ENCODE peak calls at places on chromosomes 11 and 22, in four cellular contexts. I is H1, N is HCT116, D is K562. R is an unnamed sample.

GRCh38 chr11:44575288-44575672 is 9.8 kb downstream of the CD82 start:
- DNase-seq in I (no peak), D (no peak), N (no peak), R (no peak)

GRCh38 chr22:19820880-19821522 is 33.7 kb downstream of the GNB1L start:
- DNase-seq in N (no peak), D (no peak), I (no peak), R (no peak)

GRCh38 chr22:47767403-47767802 is 1005.0 kb downstream of the TBC1D22A start:
- DNase-seq in D (no peak), I (no peak), N (no peak), R (no peak)

GRCh38 chr11:46247664-46248063 is 29.8 kb upstream of the CREB3L1 start:
- DNase-seq in D (peak), N (peak), I (no peak), R (peak)

GRCh38 chr11:6402061-6402470 is 11.8 kb downstream of the SMPD1 start:
- DNase-seq in N (no peak), D (no peak), I (no peak), R (no peak)

GRCh38 chr11:130473795-130474377 is 25.4 kb downstream of the ADAMTS15 start:
- DNase-seq in D (no peak), N (no peak), I (no peak), R (no peak)

GRCh38 chr11:7449196-7449840 is 36.0 kb upstream of the OLFML1 start:
- DNase-seq in D (no peak), I (no peak), N (no peak), R (no peak)

GRCh38 chr11:130631119-130631518 is 182.7 kb downstream of the ADAMTS15 start:
- DNase-seq in N (peak), D (no peak), I (no peak), R (no peak)

GRCh38 chr11:117318738-117319137 is 2.7 kb upstream of the BACE1 start:
- DNase-seq in I (no peak), D (no peak), N (no peak), R (no peak)

GRCh38 chr11:117316197-117316961 is at the start of gene BACE1:
- DNase-seq in N (peak), D (no peak), I (peak), R (peak)

GRCh38 chr11:117314840-117315239 is 1.2 kb downstream of the BACE1 start:
- DNase-seq in N (no peak), D (peak), I (no peak), R (no peak)

GRCh38 chr11:117315285-117316196 is 515 bp downstream of the BACE1 start:
- DNase-seq in N (no peak), I (no peak), D (no peak), R (peak)

GRCh38 chr11:117319214-117319840 is 3.3 kb upstream of the BACE1 start:
- DNase-seq in D (no peak), N (no peak), I (no peak), R (no peak)
- TF ChIP-seq JUND in D (no peak), N (no peak), I (no peak), R (no peak)

GRCh38 chr22:45296628-45297297 is 12.0 kb downstream of the UPK3A start:
- DNase-seq in I (no peak), N (no peak), D (no peak), R (no peak)
- TF ChIP-seq JUND in I (no peak), N (no peak), D (no peak), R (no peak)

GRCh38 chr11:115950660-115951059 is 446.4 kb upstream of the CADM1 start:
- DNase-seq in D (no peak), N (no peak), I (no peak), R (no peak)
- TF ChIP-seq JUND in D (no peak), N (no peak), I (no peak), R (no peak)

GRCh38 chr11:65431452-65432132 is 9.0 kb downstream of the NEAT1 start:
- DNase-seq in D (no peak), N (no peak), I (no peak), R (no peak)
- TF ChIP-seq JUND in D (no peak), N (no peak), I (no peak), R (no peak)

DNA sequence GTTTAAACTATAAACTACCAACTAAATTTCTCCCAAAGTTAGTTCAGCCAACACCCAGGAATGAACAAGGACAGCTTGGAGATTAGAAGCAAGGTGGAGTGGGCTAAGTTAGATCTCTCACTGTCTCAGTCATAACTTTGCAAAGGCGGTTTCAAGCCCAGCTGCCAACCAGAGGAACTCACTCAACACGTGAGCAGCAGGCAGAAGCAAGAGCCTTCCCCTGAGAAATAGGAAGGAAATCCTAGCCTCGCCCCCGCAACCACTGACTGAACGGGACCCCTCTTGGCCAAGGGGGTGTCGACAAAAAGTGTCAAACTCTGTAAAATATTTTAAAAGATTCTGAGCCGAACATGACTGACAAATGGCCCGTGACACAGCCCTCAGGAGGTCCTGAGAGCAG is 4.4 kb upstream of the KRTAP5-9 start:
- DNase-seq in I (no peak), N (no peak), D (no peak), R (no peak)
- TF ChIP-seq JUND in I (no peak), N (no peak), D (no peak), R (no peak)